ENCODE peak calls at places on chromosomes 3 and 15, in nine cellular contexts. V is neural crest cell; P is body of pancreas; M is transverse colon; T is PC-3; E is AG04449; Z is breast epithelium; L is CD8-positive, alpha-beta T cell; J is B cell. X is an unnamed sample.
A peak's percentile ranks its signal among the peaks of the same experiment; 100 is the strongest.

GRCh38 chr15:101161656-101162055 is 90.2 kb downstream of the CHSY1 start:
- DNase-seq in V (no peak), P (no peak), M (no peak), T (no peak), E (no peak), Z (no peak), L (no peak), J (no peak), X (no peak)

GRCh38 chr15:49045691-49046112 is 544 bp downstream of the SECISBP2L start:
- DNase-seq in V (no peak), P (no peak), M (no peak), T (peak; percentile 31), E (no peak), Z (no peak), L (no peak), J (peak; percentile 63), X (no peak)

GRCh38 chr3:126678691-126679317 is 23.9 kb upstream of the TXNRD3 start:
- DNase-seq in V (no peak), P (no peak), M (peak; percentile 23), T (no peak), E (no peak), Z (no peak), L (no peak), J (peak; percentile 37), X (no peak)

GRCh38 chr3:194136519-194137313 is 768 bp downstream of the HES1 start:
- DNase-seq in V (peak; percentile 36), P (peak; percentile 64), M (peak; percentile 69), T (peak; percentile 55), E (no peak), Z (no peak), L (no peak), J (peak; percentile 68), X (peak; percentile 31)

GRCh38 chr3:87437765-87438164 is 161.4 kb upstream of the POU1F1 start:
- DNase-seq in V (no peak), P (no peak), M (no peak), T (peak; percentile 38), E (no peak), Z (no peak), L (no peak), J (no peak), X (no peak)

GRCh38 chr3:134330895-134331810 is 43.1 kb downstream of the AMOTL2 start:
- DNase-seq in V (no peak), P (no peak), M (no peak), T (peak; percentile 43), E (no peak), Z (no peak), L (no peak), J (no peak), X (no peak)

GRCh38 chr3:188279696-188280398 is 125.9 kb downstream of the LPP start:
- DNase-seq in V (no peak), P (no peak), M (no peak), T (peak; percentile 36), E (no peak), Z (no peak), L (no peak), J (no peak), X (no peak)

GRCh38 chr15:59993950-59994401 is 10.1 kb upstream of the FOXB1 start:
- DNase-seq in V (peak; percentile 19), P (no peak), M (no peak), T (no peak), E (no peak), Z (no peak), L (no peak), J (peak; percentile 6), X (no peak)

GRCh38 chr3:44914936-44915335 is 40.5 kb downstream of the TGM4 start:
- DNase-seq in V (no peak), P (no peak), M (no peak), T (peak; percentile 70), E (no peak), Z (no peak), L (no peak), J (no peak), X (no peak)

GRCh38 chr15:25056484-25057429 is 102.0 kb downstream of the SNRPN start:
- DNase-seq in V (no peak), P (peak; percentile 7), M (no peak), T (no peak), E (no peak), Z (no peak), L (no peak), J (no peak), X (no peak)

GRCh38 chr15:70976856-70977255 is 84.2 kb downstream of the LRRC49 start:
- DNase-seq in V (no peak), P (no peak), M (no peak), T (peak; percentile 45), E (peak; percentile 56), Z (no peak), L (no peak), J (no peak), X (no peak)

GRCh38 chr3:46934508-46935167 is 41.9 kb downstream of the CCDC12 start:
- DNase-seq in V (no peak), P (peak; percentile 57), M (no peak), T (peak; percentile 85), E (no peak), Z (no peak), L (no peak), J (no peak), X (no peak)

GRCh38 chr3:58325525-58325992 is 7.1 kb upstream of the PXK start:
- DNase-seq in V (no peak), P (no peak), M (no peak), T (no peak), E (no peak), Z (no peak), L (no peak), J (no peak), X (no peak)

GRCh38 chr15:90099072-90099867 is 3.0 kb downstream of the IDH2 start:
- DNase-seq in V (no peak), P (no peak), M (peak; percentile 48), T (no peak), E (no peak), Z (no peak), L (no peak), J (peak; percentile 46), X (no peak)

GRCh38 chr3:185317674-185318073 is 45.3 kb upstream of the MAP3K13 start:
- DNase-seq in V (no peak), P (no peak), M (no peak), T (peak; percentile 10), E (no peak), Z (no peak), L (no peak), J (no peak), X (no peak)

GRCh38 chr3:185313693-185314246 is 49.2 kb upstream of the MAP3K13 start:
- DNase-seq in V (no peak), P (no peak), M (no peak), T (no peak), E (no peak), Z (no peak), L (no peak), J (no peak), X (no peak)

GRCh38 chr3:185318136-185318535 is 44.8 kb upstream of the MAP3K13 start:
- DNase-seq in V (no peak), P (no peak), M (no peak), T (peak; percentile 84), E (no peak), Z (no peak), L (no peak), J (no peak), X (no peak)

GRCh38 chr3:185319801-185320200 is 43.1 kb upstream of the MAP3K13 start:
- DNase-seq in V (no peak), P (no peak), M (no peak), T (no peak), E (no peak), Z (no peak), L (no peak), J (no peak), X (no peak)

GRCh38 chr3:185316740-185317407 is 46.1 kb upstream of the MAP3K13 start:
- DNase-seq in V (no peak), P (no peak), M (no peak), T (peak; percentile 62), E (no peak), Z (no peak), L (no peak), J (no peak), X (no peak)
- TF ChIP-seq CTCF in V (no peak), P (no peak), M (no peak), T (no peak), E (no peak), Z (no peak), L (no peak), J (no peak), X (no peak)

GRCh38 chr3:72050048-72050632 is 265.2 kb upstream of the PROK2 start:
- DNase-seq in V (no peak), P (no peak), M (no peak), T (no peak), E (no peak), Z (no peak), L (no peak), J (no peak), X (no peak)
- TF ChIP-seq CTCF in V (no peak), P (no peak), M (no peak), T (no peak), E (no peak), Z (no peak), L (no peak), J (no peak), X (no peak)

GRCh38 chr3:26558257-26558656 is 64.3 kb upstream of the LRRC3B start:
- DNase-seq in V (no peak), P (no peak), M (no peak), T (no peak), E (no peak), Z (no peak), L (no peak), J (no peak), X (no peak)
- TF ChIP-seq CTCF in V (no peak), P (no peak), M (no peak), T (no peak), E (no peak), Z (no peak), L (no peak), J (no peak), X (no peak)

GRCh38 chr3:69271098-69271497 is 114.8 kb downstream of the FRMD4B start:
- DNase-seq in V (no peak), P (no peak), M (no peak), T (no peak), E (no peak), Z (no peak), L (no peak), J (no peak), X (no peak)
- TF ChIP-seq CTCF in V (no peak), P (no peak), M (no peak), T (no peak), E (no peak), Z (no peak), L (no peak), J (no peak), X (no peak)

X was measured in natural killer cell.